ENCODE peak calls at places on chromosomes 3 and 15, in seven cellular contexts. B is WERI-Rb-1; I is tibial nerve; X is CD8-positive, alpha-beta T cell; V is heart left ventricle; G is HL-60; Q is fibroblast of mammary gland. D is an unnamed sample.

GRCh38 chr3:112689989-112690388 is 49.0 kb upstream of the CCDC80 start:
- DNase-seq in I (no peak), X (no peak), G (no peak), V (no peak), B (no peak), Q (no peak), D (no peak)

GRCh38 chr3:50233176-50233575 is 2.8 kb upstream of the GNAI2 start:
- DNase-seq in B (no peak), I (no peak), Q (no peak), V (no peak), G (no peak), X (no peak), D (no peak)

GRCh38 chr3:188361888-188362287 is 207.9 kb downstream of the LPP start:
- DNase-seq in X (peak; percentile 37), I (no peak), G (no peak), Q (no peak), V (no peak), B (no peak), D (no peak)

GRCh38 chr3:121493431-121493830 is 52.4 kb downstream of the POLQ start:
- DNase-seq in G (no peak), V (no peak), B (no peak), Q (no peak), I (no peak), X (no peak), D (no peak)

GRCh38 chr3:25547928-25548327 is 116.8 kb downstream of the TOP2B start:
- DNase-seq in B (no peak), I (no peak), Q (peak; percentile 62), V (no peak), G (no peak), X (no peak), D (no peak)

GRCh38 chr15:79919090-79919748 is 22.4 kb upstream of the MTHFS start:
- DNase-seq in Q (no peak), V (no peak), B (no peak), I (no peak), X (no peak), G (no peak), D (no peak)

GRCh38 chr3:46922871-46923558 is 45.5 kb downstream of the PTH1R start:
- DNase-seq in G (no peak), V (peak; percentile 55), I (no peak), Q (no peak), B (no peak), X (no peak), D (no peak)

GRCh38 chr3:130516645-130517512 is at the start of gene COL6A6:
- DNase-seq in X (no peak), V (no peak), I (no peak), Q (peak; percentile 4), B (no peak), G (no peak), D (no peak)

GRCh38 chr3:188523291-188523690 is 369.3 kb downstream of the LPP start:
- DNase-seq in I (no peak), V (no peak), Q (no peak), G (no peak), B (no peak), X (no peak), D (no peak)

GRCh38 chr3:186283096-186283495 is 78.9 kb downstream of the DGKG start:
- DNase-seq in Q (peak; percentile 70), V (no peak), X (no peak), I (no peak), G (no peak), B (no peak), D (no peak)

GRCh38 chr15:45183511-45183910 is 4.3 kb downstream of the SHF start:
- DNase-seq in Q (no peak), X (no peak), B (peak; percentile 89), I (no peak), V (no peak), G (no peak), D (no peak)

GRCh38 chr3:109977903-109978302 is 640.6 kb upstream of the DPPA4 start:
- DNase-seq in B (no peak), G (no peak), I (no peak), Q (no peak), V (no peak), X (no peak), D (no peak)

GRCh38 chr3:61627768-61628185 is 66.4 kb downstream of the PTPRG start:
- DNase-seq in I (peak; percentile 24), X (no peak), G (no peak), Q (peak; percentile 92), V (no peak), B (no peak), D (no peak)

GRCh38 chr3:1195922-1196321 is 103.1 kb downstream of the CNTN6 start:
- DNase-seq in V (no peak), I (peak; percentile 10), Q (peak; percentile 96), B (no peak), G (no peak), X (no peak), D (peak; percentile 61)

GRCh38 chr3:65669163-65669875 is 369.4 kb downstream of the MAGI1 start:
- DNase-seq in B (no peak), X (no peak), V (no peak), I (peak; percentile 35), G (no peak), Q (peak; percentile 56), D (peak; percentile 7)

GRCh38 chr15:58515807-58516206 is 84.0 kb downstream of the LIPC start:
- DNase-seq in I (no peak), V (no peak), G (peak; percentile 49), B (no peak), Q (no peak), X (no peak), D (no peak)

GRCh38 chr3:111616417-111617105 is 21.4 kb upstream of the ZBED2 start:
- DNase-seq in G (no peak), X (peak; percentile 85), I (no peak), V (no peak), Q (no peak), B (no peak), D (no peak)

GRCh38 chr15:64883097-64883581 is 28.6 kb upstream of the ANKDD1A start:
- DNase-seq in I (no peak), Q (peak; percentile 52), G (peak; percentile 76), X (no peak), B (no peak), V (no peak), D (no peak)

GRCh38 chr15:26771917-26772587 is 814 bp downstream of the GABRB3 start:
- DNase-seq in B (peak; percentile 41), G (no peak), V (no peak), X (no peak), Q (no peak), I (no peak), D (no peak)

GRCh38 chr15:71218272-71218805 is 103.1 kb downstream of the THSD4 start:
- DNase-seq in I (no peak), G (no peak), Q (no peak), B (no peak), X (no peak), V (no peak), D (no peak)

GRCh38 chr3:12143949-12144504 is 14.7 kb downstream of the TIMP4 start:
- DNase-seq in V (peak; percentile 69), I (peak; percentile 87), G (no peak), Q (peak; percentile 97), X (no peak), B (no peak), D (peak; percentile 77)

GRCh38 chr15:55282284-55282833 is 7.3 kb downstream of the RAB27A start:
- DNase-seq in G (peak; percentile 71), I (no peak), V (no peak), X (peak; percentile 24), B (no peak), Q (peak; percentile 80), D (no peak)

GRCh38 chr15:55279100-55279745 is 10.4 kb downstream of the RAB27A start:
- DNase-seq in X (no peak), G (no peak), B (no peak), I (no peak), V (no peak), Q (no peak), D (no peak)

GRCh38 chr15:55279746-55280351 is 9.8 kb downstream of the RAB27A start:
- DNase-seq in X (peak; percentile 70), I (no peak), Q (peak; percentile 98), V (no peak), B (no peak), G (peak; percentile 56), D (no peak)

GRCh38 chr15:55283295-55284147 is 6.1 kb downstream of the RAB27A start:
- DNase-seq in V (no peak), I (no peak), X (no peak), Q (no peak), B (no peak), G (no peak), D (no peak)

GRCh38 chr15:55281517-55282227 is 7.9 kb downstream of the RAB27A start:
- DNase-seq in X (no peak), B (no peak), I (no peak), V (no peak), Q (no peak), G (no peak), D (no peak)
- TF ChIP-seq CTCF in X (no peak), B (no peak), I (no peak), V (no peak), Q (peak; percentile 2), G (no peak), D (no peak)

GRCh38 chr3:145898487-145898886 is 262.5 kb downstream of the PLOD2 start:
- DNase-seq in G (no peak), Q (peak; percentile 12), I (no peak), B (no peak), V (no peak), X (no peak), D (no peak)
- H3K4me3 ChIP-seq in G (no peak overlapping the region), Q (peak overlapping the region; percentile 10), I (no peak overlapping the region), B (no peak overlapping the region), V (no peak overlapping the region), X (no peak overlapping the region), D (no peak overlapping the region)

DNA sequence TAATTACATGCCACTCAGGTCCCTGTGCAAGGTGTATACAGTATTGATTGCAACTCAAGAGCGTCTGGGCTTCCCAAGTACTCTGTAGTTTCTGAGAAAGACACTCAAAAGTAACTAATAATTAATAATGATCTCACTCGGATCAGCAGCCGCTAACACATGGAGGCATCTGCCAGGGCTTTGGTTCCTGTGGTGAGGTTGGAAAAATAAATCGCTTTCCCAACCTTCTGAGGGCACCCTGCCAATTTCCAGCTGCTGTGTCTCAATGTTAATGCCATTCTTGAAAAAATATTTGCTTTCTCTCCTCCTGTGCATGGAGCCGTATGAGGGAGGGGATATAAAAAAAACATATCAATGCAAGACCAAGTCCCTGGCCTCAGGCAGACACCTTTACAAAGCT is 116.5 kb upstream of the SLC2A2 start:
- DNase-seq in I (no peak), Q (peak; percentile 55), V (no peak), X (no peak), B (no peak), G (no peak), D (no peak)
- TF ChIP-seq CTCF in I (no peak), Q (no peak), V (no peak), X (no peak), B (no peak), G (no peak), D (no peak)

DNA sequence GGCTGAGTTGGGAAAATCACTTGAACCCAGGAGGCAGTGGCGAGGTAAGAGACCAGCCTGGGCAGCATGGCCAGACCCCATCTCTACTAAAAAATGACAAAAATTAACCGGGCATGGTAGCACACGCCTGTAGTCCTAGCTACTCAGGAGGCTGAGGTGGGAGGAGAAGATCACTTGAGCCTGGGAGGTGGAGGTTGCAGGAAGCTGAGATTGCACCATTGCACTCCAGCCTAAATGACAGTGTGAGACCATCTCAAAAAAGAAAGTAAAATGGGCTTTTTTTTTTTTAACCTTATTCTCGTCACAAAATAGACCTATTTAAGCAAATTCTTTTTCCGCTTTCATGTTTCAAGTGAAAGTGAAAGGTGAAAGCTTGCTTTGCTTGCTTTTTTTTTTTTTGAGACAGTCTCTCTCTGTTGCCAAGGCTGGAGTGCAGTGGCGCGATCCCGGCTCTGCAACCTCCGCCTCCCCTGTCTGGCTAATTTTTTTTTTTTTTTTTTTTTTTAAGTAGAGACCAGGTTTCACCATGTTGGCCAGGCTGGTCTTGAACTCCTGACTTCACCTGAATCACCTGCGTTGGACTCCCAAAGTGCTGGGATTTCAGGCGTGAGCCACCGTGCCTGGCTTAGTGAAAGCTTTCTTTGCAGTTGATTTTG is 3.6 kb downstream of the PDIA3 start:
- DNase-seq in I (no peak), B (no peak), Q (peak; percentile 29), X (peak; percentile 59), G (peak; percentile 7), V (no peak), D (no peak)
- H3K4me3 ChIP-seq in I (no peak overlapping the region), B (no peak overlapping the region), Q (peak overlapping the region; percentile 16), X (peak overlapping the region; percentile 53), G (no peak overlapping the region), V (no peak overlapping the region), D (no peak overlapping the region)